ENCODE peak calls at places on chromosome 20, in four cellular contexts. W is K562, S is HEK293T, Y is HepG2. N is an unnamed sample.

GRCh38 chr20:4470375-4470774 is 251.3 kb upstream of the PRND start:
- DNase-seq in S (no peak), Y (no peak), W (no peak), N (no peak)

GRCh38 chr20:25178563-25179438 is 16.7 kb upstream of the ENTPD6 start:
- DNase-seq in S (peak; percentile 55), W (peak; percentile 27), Y (peak; percentile 67), N (no peak)

GRCh38 chr20:35007891-35008290 is 52.2 kb downstream of the MYH7B start:
- DNase-seq in Y (no peak), W (no peak), S (no peak), N (no peak)

GRCh38 chr20:10531848-10532247 is 96.7 kb downstream of the SLX4IP start:
- DNase-seq in Y (no peak), W (no peak), S (no peak), N (no peak)

GRCh38 chr20:51128198-51128597 is 105.3 kb upstream of the KCNG1 start:
- DNase-seq in W (no peak), S (no peak), Y (no peak), N (no peak)

GRCh38 chr20:53623127-53623453 is 29.5 kb upstream of the ZNF217 start:
- DNase-seq in Y (no peak), W (no peak), S (no peak), N (no peak)

GRCh38 chr20:5981139-5981538 is 30.7 kb downstream of the MCM8 start:
- DNase-seq in S (no peak), Y (no peak), W (no peak), N (no peak)

GRCh38 chr20:61575151-61575937 is 323.3 kb downstream of the CDH4 start:
- DNase-seq in S (no peak), W (no peak), Y (no peak), N (no peak)

GRCh38 chr20:5156670-5157448 is 30.1 kb downstream of the CDS2 start:
- DNase-seq in W (no peak), S (no peak), Y (peak; percentile 70), N (no peak)

GRCh38 chr20:10501377-10501776 is 66.3 kb downstream of the SLX4IP start:
- DNase-seq in Y (no peak), S (no peak), W (peak; percentile 59), N (no peak)

GRCh38 chr20:23161968-23162696 is 76.0 kb upstream of the CD93 start:
- DNase-seq in W (no peak), S (no peak), Y (peak; percentile 73), N (no peak)

GRCh38 chr20:58471161-58471834 is 43.9 kb downstream of the APCDD1L start:
- DNase-seq in Y (no peak), S (no peak), W (no peak), N (no peak)

GRCh38 chr20:61990484-61990883 is 75.2 kb downstream of the TAF4 start:
- DNase-seq in W (no peak), Y (no peak), S (no peak), N (no peak)

GRCh38 chr20:23879328-23879798 is at the start of gene CST5:
- DNase-seq in Y (no peak), S (no peak), W (no peak), N (no peak)

GRCh38 chr20:58682656-58683055 is 9.9 kb upstream of the NPEPL1 start:
- DNase-seq in W (no peak), S (no peak), Y (no peak), N (no peak)

GRCh38 chr20:62735331-62735821 is 26.7 kb downstream of the NTSR1 start:
- DNase-seq in S (no peak), W (peak; percentile 38), Y (no peak), N (no peak)

GRCh38 chr20:61886721-61887658 is 178.7 kb downstream of the TAF4 start:
- DNase-seq in Y (peak; percentile 53), S (peak; percentile 68), W (peak; percentile 56), N (peak; percentile 66)

GRCh38 chr20:15703171-15703911 is 869.9 kb downstream of the KIF16B start:
- DNase-seq in W (no peak), Y (peak; percentile 14), S (no peak), N (no peak)

GRCh38 chr20:1946762-1947534 is 46.9 kb downstream of the PDYN start:
- DNase-seq in Y (peak; percentile 70), S (no peak), W (no peak), N (peak; percentile 90)

GRCh38 chr20:21509597-21510331 is 4.1 kb downstream of the NKX2-2 start:
- DNase-seq in S (no peak), Y (no peak), W (no peak), N (peak; percentile 44)

GRCh38 chr20:50332491-50332980 is 141.9 kb downstream of the CEBPB start:
- DNase-seq in W (no peak), Y (no peak), S (no peak), N (no peak)

GRCh38 chr20:16919841-16920240 is 171.7 kb downstream of the OTOR start:
- DNase-seq in W (no peak), Y (no peak), S (no peak), N (no peak)

GRCh38 chr20:18488301-18488700 is 8.7 kb downstream of the RBBP9 start:
- DNase-seq in S (no peak), Y (no peak), W (no peak), N (no peak)

GRCh38 chr20:39010496-39010895 is 48.4 kb downstream of the DHX35 start:
- DNase-seq in W (no peak), Y (no peak), S (no peak), N (no peak)
- TF ChIP-seq ELF4 in W (no peak), Y (no peak), S (no peak), N (no peak)

GRCh38 chr20:43658723-43659419 is 8.0 kb upstream of the MYBL2 start:
- DNase-seq in W (peak; percentile 36), Y (no peak), S (no peak), N (no peak)

GRCh38 chr20:43653966-43654365 is 12.9 kb upstream of the MYBL2 start:
- DNase-seq in S (no peak), Y (no peak), W (no peak), N (no peak)

GRCh38 chr20:43655937-43656336 is 11.0 kb upstream of the MYBL2 start:
- DNase-seq in W (no peak), Y (no peak), S (no peak), N (no peak)

GRCh38 chr20:43662943-43663655 is 3.8 kb upstream of the MYBL2 start:
- DNase-seq in Y (no peak), S (no peak), W (peak; percentile 34), N (no peak)

DNA sequence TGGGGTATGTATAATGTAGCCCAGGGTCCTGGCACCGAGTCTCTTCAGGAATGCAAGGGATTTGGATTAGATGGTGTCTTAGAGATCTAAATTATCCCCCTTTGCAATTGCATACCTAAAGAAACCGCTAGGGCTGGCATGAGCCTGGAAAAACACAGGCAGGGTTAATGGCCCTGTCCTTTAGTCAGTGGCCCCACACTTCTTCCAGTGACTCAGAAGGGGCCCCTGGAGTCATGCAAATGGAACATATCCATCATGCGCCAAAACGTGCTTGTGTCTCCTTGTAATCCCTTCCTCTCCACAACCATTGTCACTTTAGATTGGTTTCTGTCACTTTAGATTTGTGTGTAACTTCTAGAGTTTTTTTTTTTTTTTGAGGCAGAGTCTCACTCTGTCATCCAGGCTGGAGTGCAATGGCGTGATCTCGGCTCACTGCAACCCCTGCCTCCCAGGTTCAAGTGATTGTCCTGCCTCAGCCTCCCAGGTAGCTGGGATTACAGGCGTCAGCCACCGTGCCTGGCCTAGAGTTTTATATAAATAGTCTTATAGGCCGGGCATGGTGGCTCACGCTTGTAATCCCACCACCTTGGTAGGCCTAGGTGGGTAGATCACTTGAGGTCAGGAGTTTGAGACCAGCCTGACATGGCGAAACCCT is 8.7 kb upstream of the MYBL2 start:
- DNase-seq in W (peak; percentile 69), S (peak; percentile 33), Y (peak; percentile 79), N (no peak)
- TF ChIP-seq ELF4 in W (no peak), S (no peak), Y (no peak), N (no peak)

GRCh38 chr20:42261766-42262165 is 643.6 kb upstream of the CHD6 start:
- DNase-seq in W (no peak), Y (no peak), S (no peak), N (no peak)

GRCh38 chr20:42255820-42256219 is 637.6 kb upstream of the CHD6 start:
- DNase-seq in S (no peak), Y (no peak), W (no peak), N (no peak)

GRCh38 chr20:42258568-42258967 is 640.4 kb upstream of the CHD6 start:
- DNase-seq in W (no peak), S (no peak), Y (no peak), N (no peak)

GRCh38 chr20:42259389-42259788 is 641.2 kb upstream of the CHD6 start:
- DNase-seq in S (no peak), Y (no peak), W (no peak), N (no peak)

GRCh38 chr20:42260216-42260615 is 642.0 kb upstream of the CHD6 start:
- DNase-seq in S (no peak), W (no peak), Y (no peak), N (no peak)
- TF ChIP-seq ELF4 in S (no peak), W (no peak), Y (no peak), N (no peak)

GRCh38 chr20:41218466-41218865 is 81.1 kb downstream of the PLCG1 start:
- DNase-seq in Y (no peak), W (no peak), S (no peak), N (no peak)

GRCh38 chr20:41214666-41215065 is 77.3 kb downstream of the PLCG1 start:
- DNase-seq in Y (no peak), S (no peak), W (no peak), N (no peak)

GRCh38 chr20:41214202-41214601 is 76.9 kb downstream of the PLCG1 start:
- DNase-seq in Y (no peak), W (no peak), S (no peak), N (no peak)

GRCh38 chr20:41217422-41217821 is 80.1 kb downstream of the PLCG1 start:
- DNase-seq in W (no peak), Y (no peak), S (no peak), N (no peak)

DNA sequence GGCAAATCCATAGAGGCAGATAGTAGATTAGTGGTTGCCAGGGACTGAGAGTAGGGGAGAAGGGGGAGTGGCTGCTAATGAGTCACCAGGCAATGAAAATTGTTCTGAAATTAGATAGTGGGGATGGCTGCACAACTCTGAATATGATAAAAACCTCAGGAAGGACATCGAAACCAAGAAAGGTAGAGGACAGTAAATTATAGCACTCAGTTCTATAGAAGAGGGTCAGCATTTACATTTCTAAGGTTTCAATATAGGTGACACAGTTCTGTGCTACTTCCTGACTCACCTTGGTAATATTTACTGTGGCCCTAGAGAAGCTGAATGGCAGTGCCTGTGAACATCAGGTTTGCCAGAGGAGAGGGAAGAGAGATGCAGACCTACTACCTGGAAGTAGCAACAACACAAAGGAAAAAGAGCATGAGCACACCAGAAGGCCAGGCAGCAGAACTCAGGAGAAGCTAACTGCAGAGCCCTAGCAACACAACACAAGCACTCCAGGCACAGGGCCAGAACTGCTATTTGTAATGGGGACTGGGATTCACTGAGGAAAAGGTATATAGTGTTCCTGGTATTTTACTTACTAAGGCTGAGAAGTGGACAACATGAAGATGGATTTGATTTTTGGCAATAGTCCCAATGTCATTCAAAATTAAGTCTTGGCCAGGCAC is 75.9 kb downstream of the PLCG1 start:
- DNase-seq in W (peak; percentile 24), Y (no peak), S (no peak), N (no peak)
- TF ChIP-seq ELF4 in W (no peak), Y (no peak), S (no peak), N (no peak)